ENCODE peak calls at places on chromosome 11, in four cellular contexts. One of them, this sample, is unnamed.

GRCh38 chr11:46291441-46292143 is 14.1 kb downstream of the CREB3L1 start:
- DNase-seq in CD8-positive, alpha-beta T cell: no peak
- DNase-seq in NCI-H2081: no peak
- DNase-seq in mesenchymal stem cell: peak
- DNase-seq in this sample: no peak

GRCh38 chr11:104043678-104044239 is 7.3 kb downstream of the DDI1 start:
- DNase-seq in CD8-positive, alpha-beta T cell: no peak
- DNase-seq in NCI-H2081: no peak
- DNase-seq in mesenchymal stem cell: peak
- DNase-seq in this sample: no peak

GRCh38 chr11:64056213-64056785 is 20.6 kb downstream of the FLRT1 start:
- DNase-seq in CD8-positive, alpha-beta T cell: no peak
- DNase-seq in NCI-H2081: no peak
- DNase-seq in mesenchymal stem cell: no peak
- DNase-seq in this sample: no peak

GRCh38 chr11:62392506-62392905 is 26.3 kb upstream of the SCGB1A1 start:
- DNase-seq in CD8-positive, alpha-beta T cell: no peak
- DNase-seq in NCI-H2081: no peak
- DNase-seq in mesenchymal stem cell: no peak
- DNase-seq in this sample: no peak

GRCh38 chr11:96341237-96342130 is 1.5 kb downstream of the MAML2 start:
- DNase-seq in CD8-positive, alpha-beta T cell: peak
- DNase-seq in NCI-H2081: no peak
- DNase-seq in mesenchymal stem cell: peak
- DNase-seq in this sample: peak

GRCh38 chr11:57791321-57792059 is 29.9 kb downstream of the CTNND1 start:
- DNase-seq in CD8-positive, alpha-beta T cell: no peak
- DNase-seq in NCI-H2081: no peak
- DNase-seq in mesenchymal stem cell: no peak
- DNase-seq in this sample: no peak

GRCh38 chr11:88815505-88815904 is 250.3 kb downstream of the GRM5 start:
- DNase-seq in CD8-positive, alpha-beta T cell: no peak
- DNase-seq in NCI-H2081: no peak
- DNase-seq in mesenchymal stem cell: no peak
- DNase-seq in this sample: no peak

GRCh38 chr11:92703431-92703830 is 266.0 kb upstream of the MTNR1B start:
- DNase-seq in CD8-positive, alpha-beta T cell: no peak
- DNase-seq in NCI-H2081: no peak
- DNase-seq in mesenchymal stem cell: peak
- DNase-seq in this sample: no peak

GRCh38 chr11:66291706-66292542 is at the start of gene TMEM151A:
- DNase-seq in CD8-positive, alpha-beta T cell: no peak
- DNase-seq in NCI-H2081: no peak
- DNase-seq in mesenchymal stem cell: no peak
- DNase-seq in this sample: no peak

GRCh38 chr11:132576706-132577105 is 955.6 kb downstream of the OPCML start:
- DNase-seq in CD8-positive, alpha-beta T cell: no peak
- DNase-seq in NCI-H2081: no peak
- DNase-seq in mesenchymal stem cell: peak
- DNase-seq in this sample: no peak

GRCh38 chr11:121458551-121458950 is 5.8 kb upstream of the SORL1-AS1 start:
- DNase-seq in CD8-positive, alpha-beta T cell: no peak
- DNase-seq in NCI-H2081: no peak
- DNase-seq in mesenchymal stem cell: no peak
- DNase-seq in this sample: no peak

GRCh38 chr11:70732493-70733206 is 334.3 kb downstream of the CTTN start:
- DNase-seq in CD8-positive, alpha-beta T cell: no peak
- DNase-seq in NCI-H2081: no peak
- DNase-seq in mesenchymal stem cell: peak
- DNase-seq in this sample: no peak

GRCh38 chr11:128291835-128292234 is 295.5 kb downstream of the ETS1 start:
- DNase-seq in CD8-positive, alpha-beta T cell: peak
- DNase-seq in NCI-H2081: no peak
- DNase-seq in mesenchymal stem cell: no peak
- DNase-seq in this sample: no peak

GRCh38 chr11:82003671-82004148 is 730.0 kb downstream of the FAM181B start:
- DNase-seq in CD8-positive, alpha-beta T cell: no peak
- DNase-seq in NCI-H2081: no peak
- DNase-seq in mesenchymal stem cell: no peak
- DNase-seq in this sample: no peak

GRCh38 chr11:122319842-122320555 is 204.0 kb upstream of the BLID start:
- DNase-seq in CD8-positive, alpha-beta T cell: no peak
- DNase-seq in NCI-H2081: no peak
- DNase-seq in mesenchymal stem cell: no peak
- DNase-seq in this sample: no peak

GRCh38 chr11:96019810-96020747 is 96.2 kb upstream of the MTMR2 start:
- DNase-seq in CD8-positive, alpha-beta T cell: no peak
- DNase-seq in NCI-H2081: no peak
- DNase-seq in mesenchymal stem cell: no peak
- DNase-seq in this sample: no peak

GRCh38 chr11:123546515-123546914 is 107.9 kb downstream of the SCN3B start:
- DNase-seq in CD8-positive, alpha-beta T cell: no peak
- DNase-seq in NCI-H2081: no peak
- DNase-seq in mesenchymal stem cell: no peak
- DNase-seq in this sample: no peak

This sample was measured in naive thymus-derived CD4-positive, alpha-beta T cell.